ENCODE peak calls at places on chromosomes 3 and 15, in seven cellular contexts. D, S, P, G, Y, R and N are unnamed samples.

GRCh38 chr3:38521391-38521987 is 25.3 kb downstream of the EXOG start:
- DNase-seq in R (peak; percentile 93), S (peak; percentile 83), P (peak; percentile 46), Y (no peak), G (no peak), D (peak; percentile 93), N (no peak)

GRCh38 chr3:147699175-147699838 is 290.1 kb downstream of the ZIC1 start:
- DNase-seq in R (no peak), P (no peak), G (no peak), Y (no peak), S (no peak), D (no peak), N (no peak)

GRCh38 chr15:63226966-63227401 is 37.6 kb downstream of the RAB8B start:
- DNase-seq in R (no peak), Y (no peak), P (no peak), G (no peak), D (no peak), S (no peak), N (no peak)

GRCh38 chr3:83321891-83322290 is 1560.4 kb upstream of the GBE1 start:
- DNase-seq in G (no peak), R (no peak), P (no peak), D (no peak), S (no peak), Y (no peak), N (no peak)

GRCh38 chr3:99866167-99866810 is 48.6 kb downstream of the CMSS1 start:
- DNase-seq in P (no peak), R (no peak), S (no peak), D (no peak), Y (no peak), G (no peak), N (no peak)

GRCh38 chr3:76028816-76029215 is 243.5 kb upstream of the ZNF717 start:
- DNase-seq in Y (no peak), S (no peak), R (no peak), D (no peak), G (no peak), P (no peak), N (no peak)

GRCh38 chr3:14428087-14429067 is 26.0 kb downstream of the SLC6A6 start:
- DNase-seq in P (no peak), Y (no peak), S (no peak), G (no peak), R (no peak), D (no peak), N (no peak)

GRCh38 chr3:125351814-125352456 is 23.2 kb downstream of the ZNF148 start:
- DNase-seq in G (no peak), Y (no peak), R (no peak), D (no peak), S (no peak), P (no peak), N (no peak)

GRCh38 chr3:140206196-140207040 is 271.4 kb downstream of the CLSTN2 start:
- DNase-seq in Y (no peak), P (no peak), D (peak; percentile 75), G (no peak), R (peak; percentile 84), S (peak; percentile 38), N (no peak)

GRCh38 chr3:78912217-78912616 is 855.6 kb downstream of the ROBO1 start:
- DNase-seq in R (no peak), G (no peak), Y (no peak), D (no peak), P (no peak), S (no peak), N (no peak)

GRCh38 chr15:70164910-70165791 is 67.4 kb upstream of the TLE3 start:
- DNase-seq in D (no peak), Y (peak; percentile 46), G (peak; percentile 15), P (no peak), S (no peak), R (peak; percentile 73), N (no peak)

GRCh38 chr15:67520276-67520975 is 505 bp upstream of the C15orf61 start:
- DNase-seq in D (peak; percentile 27), Y (no peak), P (no peak), G (peak; percentile 79), R (no peak), S (no peak), N (no peak)

GRCh38 chr3:49276475-49277356 is at the start of gene C3orf62:
- DNase-seq in R (peak; percentile 92), D (peak; percentile 94), G (peak; percentile 94), P (peak; percentile 54), S (peak; percentile 89), Y (peak; percentile 96), N (peak; percentile 72)

GRCh38 chr3:156594229-156594683 is 39.3 kb upstream of the SSR3 start:
- DNase-seq in P (no peak), R (no peak), G (no peak), S (no peak), D (no peak), Y (no peak), N (no peak)

GRCh38 chr3:130960139-130960779 is 66.4 kb downstream of the ASTE1 start:
- DNase-seq in P (no peak), S (no peak), G (no peak), Y (no peak), D (no peak), R (no peak), N (no peak)

GRCh38 chr3:50585919-50586762 is 16.8 kb downstream of the HEMK1 start:
- DNase-seq in R (no peak), G (no peak), Y (no peak), D (no peak), S (no peak), P (no peak), N (no peak)

GRCh38 chr3:171982829-171983228 is 56.5 kb upstream of the FNDC3B start:
- DNase-seq in D (no peak), P (no peak), R (no peak), S (no peak), Y (no peak), G (no peak), N (no peak)

GRCh38 chr3:100401674-100402036 is 316 bp downstream of the LNP1 start:
- DNase-seq in G (peak; percentile 65), S (peak; percentile 39), Y (peak; percentile 66), P (no peak), D (peak; percentile 68), R (no peak), N (no peak)

GRCh38 chr15:60392601-60392985 is 5.2 kb downstream of the ANXA2 start:
- DNase-seq in P (no peak), S (no peak), Y (no peak), G (no peak), D (peak; percentile 56), R (peak; percentile 46), N (no peak)

GRCh38 chr3:5186089-5186853 is 1.2 kb upstream of the EDEM1 start:
- DNase-seq in P (no peak), S (no peak), D (no peak), G (no peak), Y (no peak), R (no peak), N (no peak)

GRCh38 chr3:185824467-185825378 is at the start of gene IGF2BP2:
- DNase-seq in S (peak; percentile 81), Y (peak; percentile 86), R (peak; percentile 92), P (peak; percentile 51), G (peak; percentile 79), D (peak; percentile 76), N (peak; percentile 92)

GRCh38 chr3:133256787-133257483 is 142.9 kb upstream of the BFSP2 start:
- DNase-seq in G (no peak), P (no peak), R (no peak), S (no peak), Y (no peak), D (no peak), N (no peak)

GRCh38 chr3:126394179-126394976 is at the start of gene CFAP100:
- DNase-seq in S (peak; percentile 80), P (no peak), Y (peak; percentile 79), R (peak; percentile 93), D (peak; percentile 95), G (no peak), N (no peak)

GRCh38 chr3:141383555-141384129 is 15.3 kb downstream of the ZBTB38 start:
- DNase-seq in G (no peak), R (no peak), D (no peak), Y (no peak), P (no peak), S (no peak), N (no peak)

GRCh38 chr3:189249987-189250386 is 78.2 kb downstream of the TPRG1 start:
- DNase-seq in D (no peak), P (no peak), G (no peak), R (no peak), S (no peak), Y (no peak), N (no peak)

GRCh38 chr3:108136888-108137814 is 46.3 kb upstream of the CD47 start:
- DNase-seq in Y (no peak), D (peak; percentile 23), R (no peak), S (no peak), G (no peak), P (no peak), N (no peak)

GRCh38 chr3:194931366-194931765 is 245.7 kb downstream of the FAM43A start:
- DNase-seq in G (no peak), R (no peak), S (no peak), Y (no peak), P (no peak), D (no peak), N (no peak)

GRCh38 chr3:112740800-112741199 is 99.9 kb upstream of the CCDC80 start:
- DNase-seq in S (no peak), P (no peak), Y (no peak), R (no peak), G (no peak), D (no peak), N (no peak)

GRCh38 chr3:36814776-36815175 is 50.4 kb upstream of the DCLK3 start:
- DNase-seq in Y (no peak), P (no peak), D (peak; percentile 45), R (peak; percentile 44), G (no peak), S (no peak), N (no peak)
- TF ChIP-seq CTCF in Y (no peak), P (no peak), D (peak; percentile 59), R (peak; percentile 68), G (no peak), S (peak; percentile 31), N (peak; percentile 59)

GRCh38 chr3:44420676-44421075 is 56.8 kb downstream of the ZNF445 start:
- DNase-seq in G (no peak), P (no peak), Y (no peak), R (no peak), S (no peak), D (no peak), N (no peak)
- TF ChIP-seq CTCF in G (no peak), P (no peak), Y (no peak), R (no peak), S (no peak), D (no peak), N (no peak)

DNA sequence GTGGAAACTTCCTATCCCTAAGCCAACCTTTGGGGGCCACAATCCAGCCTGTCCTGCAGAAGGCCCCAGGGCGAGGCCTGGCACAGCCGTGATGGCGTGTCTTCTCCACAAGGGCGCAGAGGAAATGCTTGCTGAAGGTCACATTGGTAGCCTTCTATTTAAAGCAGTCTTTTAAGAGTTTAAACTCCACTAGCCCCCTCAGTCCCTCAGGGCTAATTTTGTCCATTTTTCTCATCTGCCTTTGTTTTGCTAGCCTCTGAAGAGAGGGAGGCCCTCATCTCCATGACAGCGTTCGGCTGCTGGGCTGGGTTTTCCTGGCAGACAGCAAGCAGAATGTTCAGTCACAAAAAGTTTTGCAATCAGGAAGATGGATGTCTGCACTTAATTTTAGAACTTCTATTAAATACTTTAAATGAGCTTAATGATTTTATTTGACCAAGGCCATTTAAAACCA is 40.8 kb downstream of the RARB start:
- DNase-seq in R (peak; percentile 69), D (peak; percentile 43), P (no peak), S (peak; percentile 25), G (peak; percentile 80), Y (no peak), N (no peak)
- TF ChIP-seq CTCF in R (peak; percentile 62), D (peak; percentile 34), P (no peak), S (no peak), G (peak; percentile 39), Y (peak; percentile 25), N (peak; percentile 68)

GRCh38 chr3:9247361-9248231 is 1.9 kb downstream of the SRGAP3 start:
- DNase-seq in Y (no peak), S (no peak), G (no peak), D (peak; percentile 27), R (peak; percentile 50), P (no peak), N (no peak)
- TF ChIP-seq CTCF in Y (no peak), S (no peak), G (no peak), D (no peak), R (no peak), P (no peak), N (no peak)